ENCODE peak calls at places on chromosomes 6 and 20, in nine cellular contexts. X is A549, U is suprapubic skin, F is gastrocnemius medialis, R is Peyer's patch, H is GM12878, A is uterus, B is breast epithelium, M is ovary. K is an unnamed sample. For H3K4me1, the result is how much of the 10 kb centered on the place peaks cover.

GRCh38 chr6:132054525-132054924 is 103.4 kb upstream of the CCN2 start:
- DNase-seq in U (no peak), B (no peak), X (no peak), A (no peak), H (no peak), M (no peak), R (no peak), F (no peak), K (no peak)

GRCh38 chr20:52313335-52313963 is 121.9 kb upstream of the ZFP64 start:
- DNase-seq in F (no peak), A (no peak), R (no peak), B (peak), X (peak), M (no peak), H (no peak), U (no peak), K (peak)

GRCh38 chr6:134253681-134254080 is 64.2 kb downstream of the SGK1 start:
- DNase-seq in H (no peak), B (peak), A (no peak), U (no peak), X (no peak), M (no peak), F (no peak), R (no peak), K (peak)

GRCh38 chr6:14754636-14755513 is 491.0 kb upstream of the JARID2 start:
- DNase-seq in F (no peak), X (no peak), A (no peak), U (no peak), H (no peak), R (no peak), M (no peak), B (no peak), K (no peak)

GRCh38 chr6:158008894-158009891 is 27.5 kb downstream of the SYNJ2 start:
- DNase-seq in H (no peak), R (no peak), X (no peak), M (peak), A (peak), F (peak), B (peak), U (peak), K (no peak)

GRCh38 chr20:38871560-38871953 is 54.7 kb upstream of the FAM83D start:
- DNase-seq in R (no peak), H (no peak), B (no peak), F (no peak), M (no peak), A (no peak), U (no peak), X (no peak), K (no peak)

GRCh38 chr6:93581371-93581770 is 162.0 kb upstream of the EPHA7 start:
- DNase-seq in F (no peak), X (no peak), H (no peak), M (no peak), U (no peak), B (no peak), R (no peak), A (no peak), K (no peak)

GRCh38 chr6:4589295-4589694 is 186.9 kb upstream of the CDYL start:
- DNase-seq in H (no peak), X (no peak), F (no peak), B (no peak), R (no peak), A (no peak), U (no peak), M (no peak), K (no peak)

GRCh38 chr6:156378853-156379252 is 398.3 kb upstream of the ARID1B start:
- DNase-seq in H (no peak), R (no peak), A (no peak), M (no peak), X (no peak), U (no peak), F (no peak), B (no peak), K (no peak)

GRCh38 chr6:30060634-30060981 is 457 bp upstream of the POLR1H start:
- DNase-seq in M (no peak), R (peak), H (no peak), X (no peak), U (peak), A (no peak), B (no peak), F (no peak), K (peak)

GRCh38 chr20:4101910-4102309 is 86.6 kb upstream of the RNF24 start:
- DNase-seq in B (no peak), F (no peak), H (no peak), M (no peak), U (no peak), A (no peak), R (no peak), X (no peak), K (no peak)

GRCh38 chr6:138238368-138238767 is 20.1 kb upstream of the PBOV1 start:
- DNase-seq in H (no peak), B (no peak), X (no peak), R (no peak), U (no peak), M (no peak), A (no peak), F (no peak), K (no peak)

GRCh38 chr6:44064089-44064947 is 62.9 kb downstream of the MRPL14 start:
- DNase-seq in A (peak), F (no peak), U (no peak), H (no peak), M (no peak), R (no peak), B (no peak), X (peak), K (no peak)

GRCh38 chr20:46644733-46645132 is 6.5 kb downstream of the SLC13A3 start:
- DNase-seq in H (no peak), X (no peak), U (no peak), M (no peak), B (no peak), R (no peak), F (no peak), A (no peak), K (no peak)
- H3K4me1 ChIP-seq in H (under half), X (under half), U (under half), M (under half), B (under half), R (under half), F (under half), A (under half), K (under half)

GRCh38 chr6:168525114-168525513 is 84.1 kb downstream of the SMOC2 start:
- DNase-seq in H (no peak), X (no peak), A (no peak), B (no peak), R (no peak), F (no peak), M (no peak), U (no peak), K (no peak)

GRCh38 chr6:168527451-168528210 is 86.6 kb downstream of the SMOC2 start:
- DNase-seq in U (no peak), H (no peak), X (no peak), A (no peak), M (no peak), R (no peak), F (no peak), B (no peak), K (no peak)

GRCh38 chr6:168526841-168527281 is 85.9 kb downstream of the SMOC2 start:
- DNase-seq in U (no peak), M (no peak), X (no peak), F (no peak), B (peak), R (no peak), A (peak), H (no peak), K (peak)

GRCh38 chr6:168524644-168525043 is 83.7 kb downstream of the SMOC2 start:
- DNase-seq in U (no peak), H (no peak), X (no peak), R (no peak), A (peak), M (no peak), B (no peak), F (no peak), K (no peak)

GRCh38 chr6:168525926-168526630 is 85.1 kb downstream of the SMOC2 start:
- DNase-seq in M (no peak), F (no peak), X (no peak), A (no peak), H (no peak), U (no peak), B (no peak), R (no peak), K (peak)
- H3K27ac ChIP-seq in M (no peak), F (peak), X (no peak), A (peak), H (no peak), U (no peak), B (peak), R (no peak), K (peak)

GRCh38 chr6:122798099-122798641 is 9.1 kb downstream of the SMPDL3A start:
- DNase-seq in R (peak), B (no peak), U (no peak), M (no peak), A (no peak), X (peak), F (peak), H (no peak), K (peak)
- TF ChIP-seq POLR2A in R (no peak), B (no peak), U (no peak), M (no peak), A (no peak), X (no peak), F (peak), H (no peak), K (peak)

GRCh38 chr6:89559487-89559886 is 79.1 kb downstream of the LYRM2 start:
- DNase-seq in R (no peak), A (no peak), M (no peak), H (no peak), B (no peak), U (no peak), X (no peak), F (no peak), K (no peak)
- H3K4me1 ChIP-seq in R (under half), A (under half), M (under half), H (under half), B (under half), U (under half), X (under half), F (under half), K (under half)